ENCODE peak calls at places on chromosomes 1 and 21, in eight cellular contexts. R is ascending aorta, T is fibroblast of lung, P is mesenchymal stem cell, D is AG04450, L is keratinocyte, F is heart right ventricle, C is mesendoderm. Z is an unnamed sample.

GRCh38 chr1:22527555-22528296 is 35.6 kb upstream of the EPHA8 start:
- DNase-seq in R (no peak), T (peak), P (no peak), D (no peak), L (no peak), F (no peak), C (peak), Z (peak)

GRCh38 chr1:62962794-62963776 is 179.2 kb downstream of the ATG4C start:
- DNase-seq in R (no peak), T (peak), P (peak), D (no peak), L (no peak), F (peak), C (peak), Z (peak)

GRCh38 chr1:165875171-165875570 is 47.8 kb downstream of the UCK2 start:
- DNase-seq in R (no peak), T (no peak), P (no peak), D (no peak), L (no peak), F (no peak), C (no peak), Z (no peak)

GRCh38 chr1:72184099-72184695 is 98.1 kb downstream of the NEGR1 start:
- DNase-seq in R (no peak), T (no peak), P (no peak), D (no peak), L (no peak), F (no peak), C (no peak), Z (no peak)

GRCh38 chr1:52602328-52603300 is at the start of gene GPX7:
- DNase-seq in R (no peak), T (peak), P (peak), D (no peak), L (no peak), F (peak), C (peak), Z (peak)

GRCh38 chr1:42679364-42679983 is 2.7 kb upstream of the YBX1 start:
- DNase-seq in R (no peak), T (no peak), P (peak), D (no peak), L (no peak), F (no peak), C (no peak), Z (no peak)

GRCh38 chr21:21101911-21102310 is 103.7 kb downstream of the NCAM2 start:
- DNase-seq in R (no peak), T (peak), P (peak), D (peak), L (no peak), F (no peak), C (peak), Z (no peak)

GRCh38 chr1:221991221-221991620 is 249.3 kb upstream of the DUSP10 start:
- DNase-seq in R (no peak), T (peak), P (peak), D (no peak), L (peak), F (no peak), C (no peak), Z (peak)

GRCh38 chr1:12630946-12631540 is 12.8 kb upstream of the AADACL4 start:
- DNase-seq in R (no peak), T (no peak), P (no peak), D (no peak), L (no peak), F (no peak), C (no peak), Z (no peak)

GRCh38 chr21:16509466-16509865 is 779.7 kb downstream of the USP25 start:
- DNase-seq in R (no peak), T (peak), P (no peak), D (no peak), L (no peak), F (no peak), C (no peak), Z (peak)

GRCh38 chr1:248847956-248848561 is 10.0 kb downstream of the ZNF672 start:
- DNase-seq in R (no peak), T (no peak), P (no peak), D (no peak), L (no peak), F (no peak), C (no peak), Z (no peak)

GRCh38 chr1:110004583-110004982 is 20.0 kb downstream of the AHCYL1 start:
- DNase-seq in R (no peak), T (no peak), P (no peak), D (no peak), L (no peak), F (no peak), C (no peak), Z (no peak)

GRCh38 chr21:33949516-33950424 is 34.2 kb upstream of the ATP5PO start:
- DNase-seq in R (no peak), T (no peak), P (no peak), D (no peak), L (no peak), F (no peak), C (no peak), Z (no peak)

GRCh38 chr1:205849619-205850355 is at the start of gene PM20D1:
- DNase-seq in R (peak), T (peak), P (no peak), D (peak), L (peak), F (peak), C (peak), Z (peak)

GRCh38 chr1:21638531-21639341 is 30.4 kb downstream of the RAP1GAP start:
- DNase-seq in R (no peak), T (peak), P (peak), D (no peak), L (peak), F (no peak), C (peak), Z (no peak)

GRCh38 chr1:240701412-240701811 is 89.5 kb upstream of the GREM2 start:
- DNase-seq in R (no peak), T (peak), P (peak), D (peak), L (no peak), F (no peak), C (no peak), Z (peak)

GRCh38 chr1:21896652-21897532 is 40.2 kb downstream of the HSPG2 start:
- DNase-seq in R (no peak), T (no peak), P (no peak), D (no peak), L (no peak), F (peak), C (peak), Z (no peak)

GRCh38 chr1:219123041-219123440 is 50.6 kb upstream of the LYPLAL1 start:
- DNase-seq in R (no peak), T (peak), P (no peak), D (no peak), L (no peak), F (peak), C (peak), Z (no peak)

GRCh38 chr21:43331962-43332458 is 94.9 kb downstream of the SIK1 start:
- DNase-seq in R (peak), T (peak), P (peak), D (peak), L (no peak), F (peak), C (no peak), Z (peak)

GRCh38 chr1:157154291-157154690 is 16.1 kb upstream of the ETV3 start:
- DNase-seq in R (no peak), T (no peak), P (no peak), D (no peak), L (no peak), F (no peak), C (no peak), Z (no peak)

GRCh38 chr1:236064674-236065508 is at the start of gene NID1:
- DNase-seq in R (peak), T (peak), P (peak), D (no peak), L (no peak), F (peak), C (peak), Z (peak)

GRCh38 chr1:196309386-196309785 is 298.9 kb downstream of the KCNT2 start:
- DNase-seq in R (no peak), T (peak), P (peak), D (peak), L (no peak), F (no peak), C (no peak), Z (no peak)

GRCh38 chr1:9670085-9670484 is 18.6 kb downstream of the PIK3CD start:
- DNase-seq in R (no peak), T (no peak), P (no peak), D (no peak), L (no peak), F (no peak), C (no peak), Z (no peak)

GRCh38 chr1:17094664-17095063 is 24.6 kb downstream of the PADI2 start:
- DNase-seq in R (no peak), T (no peak), P (peak), D (no peak), L (no peak), F (no peak), C (no peak), Z (peak)

GRCh38 chr1:215568287-215568692 is 1.2 kb downstream of the KCTD3 start:
- DNase-seq in R (no peak), T (peak), P (peak), D (peak), L (no peak), F (no peak), C (no peak), Z (peak)

GRCh38 chr1:21906173-21907078 is 30.7 kb downstream of the HSPG2 start:
- DNase-seq in R (peak), T (peak), P (peak), D (no peak), L (no peak), F (peak), C (no peak), Z (peak)

GRCh38 chr21:43012596-43012995 is 38.2 kb downstream of the PKNOX1 start:
- DNase-seq in R (no peak), T (no peak), P (no peak), D (no peak), L (no peak), F (no peak), C (no peak), Z (no peak)

GRCh38 chr1:243236604-243237252 is 18.4 kb downstream of the CEP170 start:
- DNase-seq in R (no peak), T (no peak), P (no peak), D (no peak), L (no peak), F (no peak), C (no peak), Z (no peak)
- H3K27ac ChIP-seq in R (no peak), T (peak), P (no peak), D (no peak), L (no peak), F (no peak), C (no peak), Z (peak)

DNA sequence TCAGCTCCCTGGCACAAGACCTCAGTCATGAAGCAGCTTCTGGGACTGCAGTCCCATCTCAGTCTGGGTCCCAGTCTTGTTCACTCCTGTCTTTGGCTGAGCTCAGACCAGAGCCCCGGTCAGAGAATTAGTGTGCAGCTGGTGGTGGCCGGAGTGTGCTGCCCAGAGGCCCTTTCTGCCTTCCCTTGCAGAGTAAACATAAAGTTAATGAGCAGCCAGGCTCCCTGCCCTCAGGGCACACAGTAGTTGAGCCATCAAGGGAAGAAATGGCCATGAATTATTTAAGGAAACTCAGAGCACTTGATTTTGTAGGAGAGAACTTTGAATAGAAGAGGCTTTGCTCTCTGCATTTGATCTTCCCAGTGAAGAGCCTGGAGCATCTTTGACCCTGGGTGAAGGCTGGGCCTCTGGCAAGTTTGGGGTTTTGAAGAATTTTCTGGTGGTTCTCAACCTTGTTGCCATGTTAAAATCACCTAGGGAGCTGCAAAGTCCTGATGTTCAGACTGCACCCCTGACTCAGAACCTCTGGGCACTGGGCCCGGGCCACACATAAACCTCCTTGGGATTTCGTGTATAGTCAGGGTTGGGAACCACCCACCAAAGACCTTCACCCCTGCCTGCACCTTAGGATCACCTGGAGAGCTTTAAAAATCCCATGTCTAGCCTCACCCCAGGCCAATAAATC is 26.4 kb upstream of the SELENON start:
- DNase-seq in R (no peak), T (no peak), P (peak), D (no peak), L (no peak), F (no peak), C (peak), Z (peak)
- H3K27ac ChIP-seq in R (no peak), T (no peak), P (peak), D (no peak), L (no peak), F (no peak), C (no peak), Z (no peak)

DNA sequence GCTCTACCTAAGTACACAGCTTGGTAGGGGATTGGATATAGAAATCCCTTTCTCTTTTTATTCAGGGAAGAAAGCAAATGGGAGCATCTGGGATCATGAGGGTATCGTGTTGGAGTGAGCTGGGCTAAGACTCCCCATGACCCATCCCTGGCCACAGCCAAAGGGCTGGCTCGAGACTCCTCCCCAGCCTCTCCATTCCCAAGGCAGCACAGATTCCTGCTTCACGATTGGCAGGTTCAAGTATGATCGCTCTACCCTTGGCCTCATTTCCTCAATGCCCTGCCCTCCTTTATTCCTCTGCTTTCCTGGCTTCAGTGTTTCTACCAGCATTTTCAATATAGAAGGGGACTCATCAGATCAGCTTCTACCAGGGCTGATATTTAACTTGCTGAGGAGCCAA is 89.7 kb downstream of the ATP1A1 start:
- DNase-seq in R (no peak), T (no peak), P (no peak), D (no peak), L (no peak), F (no peak), C (no peak), Z (no peak)
- H3K27ac ChIP-seq in R (no peak), T (no peak), P (no peak), D (no peak), L (no peak), F (no peak), C (no peak), Z (no peak)

GRCh38 chr1:202615501-202616354 is 94.5 kb downstream of the SYT2 start:
- DNase-seq in R (no peak), T (peak), P (peak), D (no peak), L (no peak), F (peak), C (no peak), Z (peak)
- H3K27ac ChIP-seq in R (peak), T (peak), P (peak), D (peak), L (no peak), F (peak), C (no peak), Z (peak)